ENCODE peak calls at places on chromosome 1, in ten cellular contexts. Z, L, E, M, N, S, F, B, O and D are unnamed samples.

GRCh38 chr1:214545293-214545692 is 6.1 kb downstream of the PTPN14 start:
- DNase-seq in Z (no peak), L (no peak), E (no peak), M (no peak), N (no peak), S (no peak), F (no peak), B (no peak), O (no peak), D (no peak)

GRCh38 chr1:177315270-177315669 is 144.5 kb downstream of the BRINP2 start:
- DNase-seq in Z (no peak), L (no peak), E (no peak), M (no peak), N (no peak), S (no peak), F (no peak), B (no peak), O (no peak), D (no peak)

GRCh38 chr1:25990702-25991395 is 7.0 kb downstream of the PAFAH2 start:
- DNase-seq in Z (peak), L (no peak), E (no peak), M (no peak), N (peak), S (no peak), F (no peak), B (no peak), O (peak), D (no peak)

GRCh38 chr1:40281852-40282251 is 23.8 kb downstream of the ZMPSTE24 start:
- DNase-seq in Z (no peak), L (no peak), E (no peak), M (no peak), N (no peak), S (no peak), F (no peak), B (peak), O (no peak), D (no peak)

GRCh38 chr1:33347650-33347992 is 26.7 kb upstream of the A3GALT2 start:
- DNase-seq in Z (no peak), L (no peak), E (peak), M (peak), N (no peak), S (no peak), F (no peak), B (peak), O (no peak), D (no peak)

GRCh38 chr1:167627615-167627864 is 2.5 kb upstream of the RCSD1 start:
- DNase-seq in Z (no peak), L (no peak), E (no peak), M (no peak), N (no peak), S (no peak), F (no peak), B (no peak), O (no peak), D (no peak)

GRCh38 chr1:207910678-207911354 is at the start of gene CD34:
- DNase-seq in Z (no peak), L (peak), E (peak), M (no peak), N (peak), S (no peak), F (no peak), B (peak), O (no peak), D (no peak)

GRCh38 chr1:175192111-175192629 is 406 bp downstream of the KIAA0040 start:
- DNase-seq in Z (peak), L (peak), E (peak), M (no peak), N (peak), S (peak), F (peak), B (peak), O (peak), D (no peak)

GRCh38 chr1:23598424-23598823 is 39.1 kb upstream of the ID3 start:
- DNase-seq in Z (no peak), L (no peak), E (peak), M (no peak), N (no peak), S (no peak), F (no peak), B (no peak), O (no peak), D (no peak)

GRCh38 chr1:183285746-183286145 is 99.7 kb downstream of the LAMC2 start:
- DNase-seq in Z (no peak), L (no peak), E (no peak), M (no peak), N (no peak), S (no peak), F (no peak), B (no peak), O (no peak), D (no peak)

GRCh38 chr1:99662581-99663208 is 16.8 kb downstream of the PALMD start:
- DNase-seq in Z (no peak), L (peak), E (no peak), M (peak), N (no peak), S (no peak), F (peak), B (no peak), O (no peak), D (no peak)